ENCODE peak calls at places on chromosomes 7 and 10, in five cellular contexts. B is H1, E is K562, H is fibroblast of lung, A is HepG2. K is an unnamed sample. For H3K36me3, the result is how much of the 10 kb centered on the place peaks cover.

GRCh38 chr7:157037635-157038034 is 27.2 kb upstream of the MNX1 start:
- DNase-seq in B (no peak), E (no peak), H (no peak), A (no peak), K (no peak)

GRCh38 chr7:92916751-92917369 is 80.5 kb upstream of the CDK6 start:
- DNase-seq in B (no peak), E (no peak), H (peak), A (peak), K (peak)

GRCh38 chr7:113891031-113891350 is 27.8 kb downstream of the PPP1R3A start:
- DNase-seq in B (no peak), E (no peak), H (no peak), A (no peak), K (no peak)

GRCh38 chr10:42962902-42963231 is 114.0 kb upstream of the RET start:
- DNase-seq in B (no peak), E (no peak), H (no peak), A (no peak), K (no peak)

GRCh38 chr10:93594518-93594917 is 6.5 kb downstream of the RBP4 start:
- DNase-seq in B (no peak), E (no peak), H (no peak), A (no peak), K (no peak)

GRCh38 chr10:4093438-4093837 is 308.4 kb upstream of the KLF6 start:
- DNase-seq in B (no peak), E (no peak), H (peak), A (no peak), K (no peak)

GRCh38 chr7:12607134-12607533 is 36.6 kb downstream of the SCIN start:
- DNase-seq in B (no peak), E (no peak), H (no peak), A (no peak), K (peak)

GRCh38 chr10:11724938-11725776 is 17.0 kb upstream of the ECHDC3 start:
- DNase-seq in B (no peak), E (peak), H (peak), A (peak), K (peak)

GRCh38 chr10:29746080-29746797 is 111.5 kb upstream of the SVIL start:
- DNase-seq in B (no peak), E (no peak), H (peak), A (no peak), K (no peak)

GRCh38 chr10:73906524-73907447 is 4.1 kb upstream of the PLAU start:
- DNase-seq in B (peak), E (no peak), H (peak), A (peak), K (peak)

GRCh38 chr10:96415896-96416554 is 57.2 kb upstream of the OPALIN start:
- DNase-seq in B (no peak), E (no peak), H (peak), A (no peak), K (no peak)

GRCh38 chr10:51321968-51322367 is 247.7 kb downstream of the PRKG1 start:
- DNase-seq in B (no peak), E (no peak), H (no peak), A (no peak), K (peak)

GRCh38 chr10:101038486-101038885 is 7.5 kb downstream of the SFXN3 start:
- DNase-seq in B (no peak), E (no peak), H (no peak), A (no peak), K (peak)

GRCh38 chr10:3747984-3748383 is 37.0 kb downstream of the KLF6 start:
- DNase-seq in B (no peak), E (no peak), H (no peak), A (peak), K (no peak)

GRCh38 chr7:50342616-50343114 is 38.1 kb downstream of the IKZF1 start:
- DNase-seq in B (no peak), E (no peak), H (no peak), A (no peak), K (peak)

GRCh38 chr7:88169717-88170320 is 50.0 kb downstream of the SRI start:
- DNase-seq in B (no peak), E (no peak), H (no peak), A (peak), K (no peak)

GRCh38 chr10:1048349-1048731 is 579 bp downstream of the IDI1 start:
- DNase-seq in B (no peak), E (no peak), H (peak), A (peak), K (no peak)

GRCh38 chr10:36188461-36188860 is 546.4 kb upstream of the FZD8 start:
- DNase-seq in B (no peak), E (no peak), H (no peak), A (no peak), K (no peak)

GRCh38 chr10:24858244-24858907 is 94.0 kb downstream of the PRTFDC1 start:
- DNase-seq in B (no peak), E (no peak), H (peak), A (no peak), K (peak)

GRCh38 chr7:66668677-66669076 is 40.0 kb downstream of the KCTD7 start:
- DNase-seq in B (no peak), E (no peak), H (no peak), A (no peak), K (no peak)

GRCh38 chr7:124688991-124689390 is 76.6 kb downstream of the GPR37 start:
- DNase-seq in B (no peak), E (no peak), H (peak), A (no peak), K (peak)

GRCh38 chr7:81687062-81687461 is 82.8 kb downstream of the HGF start:
- DNase-seq in B (no peak), E (no peak), H (no peak), A (no peak), K (no peak)

GRCh38 chr10:8133146-8133545 is 78.7 kb downstream of the GATA3 start:
- DNase-seq in B (no peak), E (no peak), H (peak), A (no peak), K (no peak)

GRCh38 chr10:23522345-23522744 is 83.5 kb downstream of the OTUD1 start:
- DNase-seq in B (no peak), E (no peak), H (peak), A (no peak), K (no peak)

GRCh38 chr7:28958235-28958945 is at the start of gene TRIL:
- DNase-seq in B (no peak), E (no peak), H (peak), A (no peak), K (peak)

GRCh38 chr10:132607491-132607890 is 69.9 kb downstream of the INPP5A start:
- DNase-seq in B (no peak), E (no peak), H (no peak), A (no peak), K (no peak)

GRCh38 chr10:18583575-18584270 is 67.7 kb downstream of the NSUN6 start:
- DNase-seq in B (no peak), E (no peak), H (no peak), A (no peak), K (no peak)

GRCh38 chr10:114413398-114413797 is 9.1 kb upstream of the AFAP1L2 start:
- DNase-seq in B (no peak), E (no peak), H (peak), A (no peak), K (no peak)

GRCh38 chr10:7534480-7534852 is 123.6 kb upstream of the SFMBT2 start:
- DNase-seq in B (no peak), E (no peak), H (no peak), A (no peak), K (no peak)

DNA sequence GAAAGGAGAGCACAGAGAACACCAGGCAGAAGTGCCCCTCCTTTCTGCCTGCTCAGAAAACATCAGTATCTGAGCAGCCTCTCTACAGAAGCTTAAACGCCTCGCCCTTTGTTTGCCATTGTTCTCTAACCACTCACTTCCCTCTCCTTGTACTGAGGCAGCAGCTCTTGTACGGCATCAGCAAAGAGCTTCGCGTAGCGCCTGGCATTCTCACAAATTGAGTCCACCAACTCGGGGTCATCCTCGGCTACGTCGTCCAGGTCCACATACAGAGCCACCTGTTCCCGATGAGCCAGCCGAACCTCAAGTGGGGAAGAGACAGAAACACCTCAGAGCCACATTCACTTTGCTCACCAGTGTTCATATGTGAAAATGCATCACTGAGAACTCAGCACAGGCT is 1.7 kb downstream of the MCM7 start:
- DNase-seq in B (no peak), E (no peak), H (no peak), A (no peak), K (no peak)
- H3K36me3 ChIP-seq in B (half or more), E (half or more), H (under half), A (under half), K (under half)

GRCh38 chr7:20793258-20793657 is 6.6 kb upstream of the SP8 start:
- DNase-seq in B (no peak), E (no peak), H (no peak), A (no peak), K (no peak)
- H3K9ac ChIP-seq in B (no peak), E (no peak), H (no peak), A (no peak), K (no peak)

GRCh38 chr10:102396751-102397151 is 1.2 kb downstream of the NFKB2 start:
- DNase-seq in B (no peak), E (no peak), H (no peak), A (no peak), K (no peak)
- H3K36me3 ChIP-seq in B (under half), E (under half), H (under half), A (under half), K (under half)

GRCh38 chr10:45421231-45422097 is 47.4 kb downstream of the ALOX5 start:
- DNase-seq in B (no peak), E (peak), H (no peak), A (no peak), K (no peak)
- H3K9ac ChIP-seq in B (no peak), E (no peak), H (no peak), A (no peak), K (no peak)

DNA sequence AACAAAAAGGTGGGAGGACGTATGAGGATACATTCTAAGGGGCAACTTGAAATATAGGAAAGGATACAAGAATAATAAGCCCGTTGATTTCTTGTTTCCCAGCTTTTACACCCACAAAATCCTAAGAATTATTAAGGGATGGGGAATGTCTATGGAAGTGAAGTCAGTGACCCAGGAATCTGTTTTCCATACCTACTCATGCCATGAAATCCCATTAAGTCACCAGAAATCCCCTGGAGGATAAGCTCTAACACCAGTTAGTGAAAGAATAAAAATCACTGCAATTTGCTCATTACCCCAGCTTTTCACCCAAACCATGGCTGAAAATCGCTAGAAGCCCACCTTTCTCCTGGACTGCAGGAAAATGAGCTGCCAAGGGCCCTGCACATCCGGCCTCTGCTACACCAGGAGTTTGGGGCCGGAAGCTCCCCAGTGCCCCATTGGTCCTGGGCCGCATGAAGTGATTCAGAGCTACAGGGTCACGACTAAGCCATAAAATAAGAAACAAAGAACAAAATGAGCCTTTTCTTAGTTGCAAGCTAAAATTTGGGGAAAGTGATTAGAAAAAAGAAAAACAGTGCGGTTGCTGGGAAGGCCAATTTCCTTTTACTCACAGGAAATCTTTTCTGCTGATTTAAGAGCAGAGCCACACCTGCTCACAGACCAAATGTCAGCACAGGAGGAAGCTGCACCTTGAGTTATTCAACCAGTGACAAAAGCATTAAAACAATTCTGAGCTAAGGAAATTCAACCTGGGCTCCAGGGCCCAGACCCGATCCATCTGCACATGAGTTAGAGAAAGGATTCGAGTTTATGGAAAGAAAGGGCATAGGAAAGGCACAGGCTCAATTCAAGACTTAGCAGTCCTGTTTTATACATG is 40.3 kb downstream of the HIPK2 start:
- DNase-seq in B (no peak), E (no peak), H (no peak), A (no peak), K (no peak)
- H3K36me3 ChIP-seq in B (under half), E (under half), H (under half), A (under half), K (under half)

DNA sequence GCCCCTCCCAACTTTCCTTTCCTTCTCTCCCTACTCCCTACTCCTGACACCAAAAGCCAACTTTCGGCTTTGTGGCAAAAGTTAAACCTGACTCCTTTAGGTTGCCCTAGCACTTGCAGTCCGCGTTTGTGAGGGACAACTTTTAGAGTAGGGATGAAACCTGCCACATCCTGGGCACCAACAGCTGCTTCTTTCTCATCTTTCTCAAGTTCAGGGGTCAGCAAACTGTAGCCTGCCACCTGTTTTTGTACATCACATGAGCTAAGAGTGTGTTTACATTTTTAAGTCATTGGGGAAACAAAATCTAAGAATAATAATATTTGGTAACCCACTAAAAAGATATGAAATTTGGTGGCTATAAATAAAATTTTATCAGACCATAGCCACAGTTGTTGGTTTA is 660.6 kb downstream of the KCNMA1 start:
- DNase-seq in B (no peak), E (no peak), H (no peak), A (no peak), K (no peak)
- H3K9ac ChIP-seq in B (no peak), E (no peak), H (no peak), A (no peak), K (no peak)

DNA sequence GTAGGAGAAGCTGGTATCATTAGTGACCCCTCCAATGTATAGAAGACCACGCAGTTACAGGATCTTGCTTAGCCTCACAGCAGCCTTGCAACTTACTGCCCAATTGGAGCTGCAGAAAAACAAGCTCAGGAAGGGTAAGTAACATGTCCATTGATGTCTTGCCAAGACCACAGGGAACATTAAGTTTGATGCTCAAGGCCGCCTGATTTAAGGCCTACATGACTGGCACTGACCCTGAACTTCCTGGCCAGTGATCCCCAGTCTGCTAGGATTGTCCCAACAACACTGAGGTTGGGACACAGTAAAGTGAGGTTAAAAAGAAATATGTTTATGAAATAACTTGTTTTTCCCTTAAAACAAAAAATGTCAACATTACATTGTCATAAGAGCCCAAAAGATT is 6.8 kb upstream of the GDF2 start:
- DNase-seq in B (no peak), E (no peak), H (no peak), A (no peak), K (no peak)
- H3K36me3 ChIP-seq in B (under half), E (under half), H (under half), A (under half), K (under half)

DNA sequence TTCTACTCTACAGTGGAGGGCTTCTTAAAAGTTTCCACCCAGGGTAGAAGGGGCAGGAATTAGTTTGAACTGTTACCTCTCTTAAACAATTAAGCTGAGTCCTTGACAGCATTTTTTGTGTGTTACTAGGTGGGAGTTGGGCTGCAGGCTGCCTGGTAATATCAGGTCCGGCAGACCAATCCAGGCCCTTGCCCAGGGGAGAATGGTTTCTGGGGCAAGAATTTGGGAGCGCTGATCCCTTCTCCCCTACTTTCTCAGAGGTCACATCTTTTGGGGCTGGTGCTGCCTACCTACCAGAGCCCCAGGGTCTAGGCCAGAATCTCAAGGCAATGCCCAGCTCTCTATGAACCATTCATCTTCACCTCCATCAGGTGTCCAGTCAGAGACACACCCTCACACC is 1.6 kb downstream of the PPRC1 start:
- DNase-seq in B (no peak), E (no peak), H (no peak), A (no peak), K (no peak)
- H3K9ac ChIP-seq in B (peak), E (peak), H (peak), A (peak), K (peak)

GRCh38 chr10:79314761-79315601 is 32.3 kb upstream of the PPIF start:
- DNase-seq in B (no peak), E (no peak), H (no peak), A (no peak), K (no peak)
- H3K36me3 ChIP-seq in B (under half), E (under half), H (under half), A (under half), K (under half)